ENCODE peak calls at places on chromosomes 16 and 17, in ten cellular contexts. U is stimulated activated CD4-positive, alpha-beta T cell treated with anti-CD3 and anti-CD28 coated beads, Interleukin-4, amount 100 ng/mL, for 4 hours; H is RCC 7860; W is HAP-1; T is psoas muscle; N is mucosa of descending colon; Y is left ventricle myocardium inferior; E is testis; A is NCI-H1105; P is WERI-Rb-1. O is an unnamed sample.

GRCh38 chr17:55059724-55060123 is 91.2 kb downstream of the STXBP4 start:
- DNase-seq in T (no peak), E (no peak), A (no peak), U (no peak), W (no peak), Y (no peak), N (no peak), H (no peak), P (no peak), O (no peak)

GRCh38 chr17:30476726-30477082 is 504 bp upstream of the GOSR1 start:
- DNase-seq in N (peak), E (peak), U (no peak), Y (no peak), A (no peak), W (peak), T (no peak), H (no peak), P (no peak), O (no peak)

GRCh38 chr16:72094266-72094610 is 591 bp downstream of the DHX38 start:
- DNase-seq in W (no peak), U (peak), Y (no peak), P (no peak), T (no peak), N (peak), H (no peak), A (no peak), E (no peak), O (no peak)

GRCh38 chr16:48014349-48015135 is 141.3 kb downstream of the ABCC12 start:
- DNase-seq in P (no peak), T (no peak), N (no peak), A (no peak), Y (no peak), H (peak), U (no peak), E (no peak), W (no peak), O (no peak)

GRCh38 chr16:11350531-11351335 is 5.5 kb downstream of the RMI2 start:
- DNase-seq in T (no peak), Y (no peak), H (no peak), N (no peak), P (no peak), U (no peak), A (no peak), W (no peak), E (no peak), O (no peak)

GRCh38 chr17:36128411-36128978 is 24.9 kb downstream of the CCL4 start:
- DNase-seq in A (no peak), P (no peak), W (no peak), T (no peak), E (no peak), U (no peak), N (peak), H (no peak), Y (no peak), O (no peak)

GRCh38 chr17:19309701-19310100 is 52.8 kb downstream of the B9D1 start:
- DNase-seq in Y (no peak), U (no peak), T (no peak), E (no peak), W (no peak), P (no peak), H (no peak), A (no peak), N (no peak), O (no peak)

GRCh38 chr16:24853830-24854229 is 8.1 kb downstream of the SLC5A11 start:
- DNase-seq in A (peak), Y (peak), H (no peak), P (no peak), W (no peak), N (no peak), E (peak), U (no peak), T (no peak), O (no peak)

GRCh38 chr17:30449480-30449879 is 27.7 kb upstream of the GOSR1 start:
- DNase-seq in T (no peak), N (peak), A (no peak), W (no peak), P (no peak), U (no peak), H (no peak), E (no peak), Y (no peak), O (no peak)

GRCh38 chr17:7174603-7175362 is 4.4 kb downstream of the ASGR1 start:
- DNase-seq in W (no peak), Y (no peak), P (no peak), E (no peak), H (no peak), T (no peak), U (no peak), A (no peak), N (no peak), O (no peak)

O was measured in neural crest cell.